ENCODE peak calls at places on chromosomes 6 and 20, in four cellular contexts. G is upper lobe of left lung, C is heart right ventricle, Z is epithelial cell of esophagus. F is an unnamed sample.

GRCh38 chr6:140269766-140270165 is 895.3 kb upstream of the CITED2 start:
- DNase-seq in Z (peak), G (no peak), C (no peak), F (no peak)

GRCh38 chr20:63235399-63235983 is at the start of gene BIRC7:
- DNase-seq in G (no peak), Z (no peak), C (no peak), F (no peak)

GRCh38 chr6:33417127-33417902 is 592 bp downstream of the CUTA start:
- DNase-seq in G (no peak), Z (peak), C (no peak), F (no peak)

GRCh38 chr20:10505320-10506226 is 70.5 kb downstream of the SLX4IP start:
- DNase-seq in Z (peak), G (peak), C (no peak), F (no peak)

GRCh38 chr20:48626226-48626937 is 201.4 kb downstream of the PREX1 start:
- DNase-seq in C (no peak), Z (no peak), G (no peak), F (no peak)

GRCh38 chr6:53279301-53279700 is 69.4 kb downstream of the ELOVL5 start:
- DNase-seq in Z (no peak), C (no peak), G (no peak), F (no peak)

GRCh38 chr6:35691027-35691824 is 2.5 kb upstream of the FKBP5 start:
- DNase-seq in Z (peak), G (peak), C (peak), F (no peak)

GRCh38 chr6:67779876-67780275 is 855.2 kb upstream of the ADGRB3 start:
- DNase-seq in G (no peak), Z (no peak), C (no peak), F (no peak)

GRCh38 chr20:46630336-46630735 is 20.9 kb downstream of the SLC13A3 start:
- DNase-seq in Z (no peak), G (no peak), C (no peak), F (no peak)

GRCh38 chr20:1810926-1811620 is 84.1 kb upstream of the SIRPA start:
- DNase-seq in Z (no peak), G (peak), C (no peak), F (no peak)

GRCh38 chr6:14619419-14619781 is 501.8 kb downstream of the CD83 start:
- DNase-seq in Z (no peak), G (no peak), C (peak), F (no peak)

GRCh38 chr6:16669227-16669626 is 92.0 kb downstream of the ATXN1 start:
- DNase-seq in Z (peak), C (no peak), G (peak), F (no peak)

GRCh38 chr20:11712611-11713160 is 205.0 kb upstream of the BTBD3 start:
- DNase-seq in G (no peak), Z (no peak), C (no peak), F (no peak)

GRCh38 chr6:722608-723007 is 29.7 kb upstream of the EXOC2 start:
- DNase-seq in Z (no peak), C (no peak), G (no peak), F (no peak)

GRCh38 chr6:34506718-34507117 is 40.8 kb downstream of the PACSIN1 start:
- DNase-seq in Z (no peak), G (no peak), C (no peak), F (no peak)

GRCh38 chr6:140816696-140817095 is 1316.0 kb upstream of the GJE1 start:
- DNase-seq in C (no peak), Z (no peak), G (no peak), F (no peak)

GRCh38 chr6:33271098-33271607 is 523 bp downstream of the VPS52 start:
- DNase-seq in Z (no peak), C (no peak), G (no peak), F (no peak)

GRCh38 chr6:169976301-169977081 is 225.1 kb downstream of the ERMARD start:
- DNase-seq in C (no peak), Z (peak), G (peak), F (peak)

GRCh38 chr6:9581155-9581554 is 833.7 kb downstream of the TFAP2A start:
- DNase-seq in Z (no peak), G (no peak), C (no peak), F (no peak)

GRCh38 chr6:33297406-33297955 is 1.3 kb downstream of the RGL2 start:
- DNase-seq in G (peak), Z (peak), C (no peak), F (no peak)

GRCh38 chr6:113994934-113995342 is 24.0 kb upstream of the HDAC2 start:
- DNase-seq in C (peak), Z (peak), G (peak), F (no peak)

GRCh38 chr6:35218021-35218420 is 4.3 kb downstream of the SCUBE3 start:
- DNase-seq in Z (peak), C (no peak), G (no peak), F (no peak)

GRCh38 chr6:122677436-122677835 is 67.2 kb downstream of the PKIB start:
- DNase-seq in Z (no peak), C (no peak), G (no peak), F (no peak)

GRCh38 chr6:122683996-122684651 is 73.9 kb downstream of the PKIB start:
- DNase-seq in C (no peak), G (no peak), Z (no peak), F (no peak)

GRCh38 chr6:122678841-122679240 is 68.6 kb downstream of the PKIB start:
- DNase-seq in G (no peak), Z (no peak), C (no peak), F (no peak)

GRCh38 chr6:122676688-122677087 is 66.5 kb downstream of the PKIB start:
- DNase-seq in G (no peak), Z (no peak), C (no peak), F (no peak)

GRCh38 chr6:122681715-122682114 is 71.5 kb downstream of the PKIB start:
- DNase-seq in C (no peak), G (no peak), Z (no peak), F (no peak)
- TF ChIP-seq CTCF in C (no peak), G (no peak), Z (no peak), F (no peak)

DNA sequence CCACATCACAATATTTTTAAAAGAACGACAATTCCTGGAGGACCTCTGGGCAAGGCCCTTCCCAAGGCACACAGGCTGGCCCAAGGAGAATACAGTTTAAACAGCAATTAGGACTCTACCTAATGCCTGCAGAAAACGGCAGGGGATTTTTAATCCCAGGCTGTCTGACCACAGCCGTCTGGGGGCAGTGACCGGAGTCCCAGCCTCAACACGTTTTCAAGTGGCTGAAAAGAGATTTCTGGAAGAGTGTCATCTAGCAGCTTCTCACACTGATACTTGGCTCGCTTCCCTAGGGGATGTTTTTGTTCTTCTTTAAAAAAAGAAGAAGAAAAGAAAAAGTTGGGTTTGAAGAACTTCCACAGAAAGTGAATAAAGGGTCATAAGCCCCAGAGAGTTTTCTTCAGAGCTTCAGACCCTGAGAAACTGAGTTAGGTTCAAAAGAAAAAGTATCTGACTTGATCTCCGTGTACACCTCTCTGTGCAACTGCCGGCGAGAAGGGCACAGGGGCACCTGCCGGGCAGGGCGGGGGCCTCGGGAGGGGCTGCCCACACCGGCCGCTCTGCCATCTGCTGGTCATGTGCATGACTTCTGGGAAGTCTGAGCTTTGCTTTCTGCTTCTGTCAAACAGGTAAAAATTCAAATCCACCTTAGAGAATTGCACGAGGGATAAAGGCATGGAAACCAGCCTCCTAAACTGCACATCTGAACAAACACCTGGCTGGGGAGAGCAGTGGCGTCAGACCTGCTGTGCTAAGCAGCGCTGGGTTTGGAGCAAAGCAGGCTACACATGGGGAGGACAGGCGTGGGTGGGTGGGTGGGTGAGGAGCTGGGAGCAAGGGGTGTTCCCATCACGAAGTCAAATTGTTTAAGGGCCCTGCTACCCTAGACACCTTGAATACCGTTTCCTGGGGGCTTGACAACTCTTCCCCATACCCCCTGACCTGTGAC is 33.0 kb downstream of the RRBP1 start:
- DNase-seq in Z (peak), G (peak), C (no peak), F (no peak)
- TF ChIP-seq CTCF in Z (peak), G (no peak), C (peak), F (peak)

GRCh38 chr6:54617730-54618129 is 228.8 kb upstream of the FAM83B start:
- DNase-seq in G (no peak), C (no peak), Z (peak), F (no peak)
- TF ChIP-seq CTCF in G (no peak), C (no peak), Z (no peak), F (no peak)

DNA sequence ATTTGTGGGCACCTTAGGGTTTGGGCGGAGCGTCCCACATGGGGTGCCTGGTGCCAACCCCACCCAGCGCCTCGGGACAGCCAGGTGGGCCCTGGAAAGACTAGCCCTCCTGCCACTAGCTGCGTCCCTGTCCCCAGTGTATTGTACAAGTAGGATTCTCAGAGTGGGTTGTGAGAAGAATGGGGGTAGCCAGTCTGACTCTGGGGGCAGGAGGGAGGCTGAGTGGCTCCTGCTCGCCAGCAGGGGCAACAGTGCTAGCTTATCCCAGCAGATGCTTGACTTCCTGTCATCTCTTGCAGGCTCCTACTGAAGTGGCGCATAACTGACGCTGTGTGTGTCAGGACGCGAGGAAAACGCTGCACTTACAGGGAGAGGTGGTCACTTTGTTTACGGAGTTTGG is 9.3 kb downstream of the PSMA7 start:
- DNase-seq in C (no peak), Z (no peak), G (no peak), F (no peak)
- TF ChIP-seq CTCF in C (no peak), Z (no peak), G (no peak), F (no peak)

DNA sequence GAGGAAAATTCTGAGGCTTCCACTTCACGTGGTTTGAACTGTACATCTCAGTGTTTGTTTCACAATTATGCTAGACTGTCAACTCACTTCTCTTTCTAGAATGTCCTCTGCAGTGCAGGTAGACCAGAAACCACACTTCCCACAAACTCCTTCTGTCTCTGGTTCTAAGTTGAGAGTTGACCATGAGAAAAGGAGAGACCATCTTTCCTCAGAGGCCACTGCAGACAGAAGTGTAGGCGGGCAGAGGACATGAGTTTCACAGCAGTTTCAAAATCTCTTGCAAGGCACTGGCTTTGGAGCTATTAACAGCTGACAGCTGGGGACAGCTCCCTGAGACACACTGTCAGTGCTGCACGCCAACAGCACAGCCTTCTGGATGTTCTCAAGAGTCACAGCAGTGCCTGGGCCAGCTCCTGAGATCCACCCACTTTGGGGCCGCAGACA is 55.4 kb upstream of the MOXD1 start:
- DNase-seq in C (peak), Z (no peak), G (peak), F (no peak)
- TF ChIP-seq CTCF in C (no peak), Z (no peak), G (no peak), F (no peak)